ENCODE peak calls at places on chromosome 19, in seven cellular contexts. A is cardiac muscle cell; G is CD8-positive, alpha-beta T cell; M is neural progenitor cell; I is lung; N is PC-3; U is HepG2. H is an unnamed sample.

GRCh38 chr19:46944918-46945628 is 74.6 kb upstream of the NPAS1 start:
- DNase-seq in A (peak), G (no peak), M (peak), I (peak), N (no peak), U (no peak), H (no peak)

GRCh38 chr19:49064768-49065611 is at the start of gene NTF4:
- DNase-seq in A (peak), G (no peak), M (peak), I (no peak), N (peak), U (peak), H (peak)

GRCh38 chr19:48543121-48543710 is 8.8 kb upstream of the SULT2B1 start:
- DNase-seq in A (peak), G (no peak), M (no peak), I (peak), N (peak), U (no peak), H (peak)

GRCh38 chr19:39342647-39343305 is 555 bp downstream of the SAMD4B start:
- DNase-seq in A (peak), G (peak), M (peak), I (peak), N (no peak), U (no peak), H (no peak)

GRCh38 chr19:47322048-47322447 is 9.9 kb upstream of the C5AR2 start:
- DNase-seq in A (no peak), G (no peak), M (no peak), I (no peak), N (no peak), U (no peak), H (no peak)

GRCh38 chr19:11420894-11421606 is 1.9 kb upstream of the RGL3 start:
- DNase-seq in A (no peak), G (no peak), M (peak), I (no peak), N (no peak), U (no peak), H (no peak)

GRCh38 chr19:33800012-33800680 is 3.5 kb downstream of the KCTD15 start:
- DNase-seq in A (no peak), G (no peak), M (no peak), I (no peak), N (no peak), U (no peak), H (no peak)

GRCh38 chr19:51480590-51480989 is 2.3 kb downstream of the CEACAM18 start:
- DNase-seq in A (peak), G (no peak), M (peak), I (no peak), N (peak), U (peak), H (peak)

GRCh38 chr19:2847507-2847906 is 6.2 kb downstream of the ZNF555 start:
- DNase-seq in A (no peak), G (no peak), M (no peak), I (no peak), N (no peak), U (no peak), H (no peak)

GRCh38 chr19:44604241-44604640 is 9.1 kb upstream of the IGSF23 start:
- DNase-seq in A (no peak), G (no peak), M (no peak), I (no peak), N (no peak), U (no peak), H (no peak)

GRCh38 chr19:48813123-48813911 is 2.5 kb upstream of the BCAT2 start:
- DNase-seq in A (no peak), G (no peak), M (peak), I (no peak), N (no peak), U (peak), H (no peak)

GRCh38 chr19:14941189-14941588 is at the start of gene OR7C2:
- DNase-seq in A (no peak), G (no peak), M (no peak), I (peak), N (no peak), U (no peak), H (no peak)

GRCh38 chr19:55283548-55284393 is at the start of gene BRSK1:
- DNase-seq in A (peak), G (peak), M (peak), I (no peak), N (peak), U (no peak), H (no peak)

GRCh38 chr19:55146078-55146647 is 2.8 kb downstream of the TNNT1 start:
- DNase-seq in A (peak), G (no peak), M (peak), I (no peak), N (peak), U (no peak), H (peak)

GRCh38 chr19:2613507-2614295 is 88.8 kb downstream of the GNG7 start:
- DNase-seq in A (peak), G (peak), M (peak), I (no peak), N (peak), U (no peak), H (no peak)

GRCh38 chr19:38055040-38055439 is 148.0 kb downstream of the SIPA1L3 start:
- DNase-seq in A (no peak), G (no peak), M (peak), I (no peak), N (no peak), U (no peak), H (no peak)

GRCh38 chr19:27865927-27866777 is 1346.8 kb downstream of the UQCRFS1 start:
- DNase-seq in A (no peak), G (no peak), M (no peak), I (no peak), N (no peak), U (no peak), H (no peak)

GRCh38 chr19:45553464-45553863 is 31.1 kb downstream of the OPA3 start:
- DNase-seq in A (no peak), G (no peak), M (peak), I (no peak), N (no peak), U (no peak), H (no peak)

GRCh38 chr19:18464646-18465045 is 26.7 kb upstream of the ISYNA1 start:
- DNase-seq in A (peak), G (no peak), M (no peak), I (peak), N (peak), U (peak), H (no peak)

GRCh38 chr19:43782689-43783231 is 2.0 kb upstream of the KCNN4 start:
- DNase-seq in A (no peak), G (peak), M (no peak), I (no peak), N (no peak), U (no peak), H (no peak)

GRCh38 chr19:10019246-10019645 is 6.0 kb downstream of the RDH8 start:
- DNase-seq in A (no peak), G (no peak), M (no peak), I (no peak), N (no peak), U (no peak), H (no peak)

GRCh38 chr19:30999726-31000125 is 349.5 kb downstream of the TSHZ3 start:
- DNase-seq in A (no peak), G (no peak), M (no peak), I (no peak), N (no peak), U (no peak), H (no peak)

GRCh38 chr19:9969688-9969975 is 33.3 kb upstream of the OLFM2 start:
- DNase-seq in A (no peak), G (no peak), M (no peak), I (no peak), N (no peak), U (no peak), H (no peak)

GRCh38 chr19:51263808-51264207 is 12.9 kb downstream of the SIGLECL1 start:
- DNase-seq in A (no peak), G (no peak), M (no peak), I (no peak), N (no peak), U (no peak), H (no peak)

GRCh38 chr19:36215276-36216171 is 618 bp downstream of the ZNF146 start:
- DNase-seq in A (peak), G (no peak), M (peak), I (no peak), N (peak), U (no peak), H (no peak)

GRCh38 chr19:16017138-16017490 is 59.2 kb upstream of the TPM4 start:
- DNase-seq in A (no peak), G (no peak), M (no peak), I (no peak), N (no peak), U (no peak), H (no peak)

GRCh38 chr19:46950526-46951235 is 69.0 kb upstream of the NPAS1 start:
- DNase-seq in A (no peak), G (no peak), M (no peak), I (no peak), N (no peak), U (no peak), H (no peak)

GRCh38 chr19:58154287-58154678 is 3.7 kb upstream of the ZNF329 start:
- DNase-seq in A (peak), G (no peak), M (peak), I (peak), N (no peak), U (peak), H (peak)

GRCh38 chr19:30087381-30088138 is 145.5 kb downstream of the URI1 start:
- DNase-seq in A (no peak), G (no peak), M (no peak), I (no peak), N (no peak), U (no peak), H (no peak)

GRCh38 chr19:1173160-1173844 is 766 bp downstream of the SBNO2 start:
- DNase-seq in A (no peak), G (peak), M (peak), I (no peak), N (no peak), U (no peak), H (no peak)

GRCh38 chr19:1181606-1182005 is 7.5 kb upstream of the SBNO2 start:
- DNase-seq in A (no peak), G (no peak), M (no peak), I (peak), N (peak), U (no peak), H (no peak)

GRCh38 chr19:1175020-1175419 is 952 bp upstream of the SBNO2 start:
- DNase-seq in A (no peak), G (peak), M (no peak), I (no peak), N (no peak), U (no peak), H (no peak)

GRCh38 chr19:1173845-1174809 is at the start of gene SBNO2:
- DNase-seq in A (peak), G (peak), M (peak), I (peak), N (peak), U (peak), H (peak)

DNA sequence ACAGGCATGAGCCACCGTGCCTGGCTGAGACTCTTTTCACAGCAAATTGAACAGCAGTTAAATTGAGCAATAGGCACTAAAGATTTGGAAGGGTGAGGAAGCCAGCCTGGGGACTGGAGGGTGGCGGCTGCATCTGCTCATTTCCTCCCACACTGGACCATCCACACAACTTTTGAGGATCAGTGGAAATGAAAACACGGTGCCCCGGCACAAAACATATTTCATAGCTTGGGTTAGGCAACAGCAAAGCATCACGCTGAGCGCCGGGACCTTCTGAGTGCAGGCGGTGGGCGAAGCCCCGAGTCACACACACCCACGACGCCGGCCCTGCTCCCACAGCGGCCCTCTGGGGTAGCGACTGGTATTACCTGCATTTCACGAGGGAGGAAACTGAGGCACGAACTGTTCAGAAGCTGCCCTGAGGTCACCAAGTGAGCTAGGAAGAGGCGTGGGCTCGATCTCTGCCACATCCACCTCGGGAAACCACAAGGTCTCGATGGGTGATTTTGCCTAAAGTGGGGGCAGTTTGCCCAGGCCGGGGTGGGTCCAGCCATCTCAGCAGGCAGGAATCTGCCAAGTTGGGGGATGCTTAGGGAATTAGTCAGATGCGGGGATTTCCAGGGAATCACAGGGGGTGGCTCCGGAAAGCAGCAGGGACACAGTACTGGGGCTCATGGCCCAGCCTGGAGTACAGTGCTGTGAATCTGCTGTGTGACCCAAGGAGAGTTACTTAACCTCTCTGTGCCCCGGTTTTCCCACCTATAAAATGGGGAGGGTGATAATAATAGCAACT is 3.5 kb upstream of the SBNO2 start:
- DNase-seq in A (peak), G (no peak), M (no peak), I (no peak), N (peak), U (no peak), H (peak)
- TF ChIP-seq CTCF in A (peak), G (no peak), M (no peak), I (no peak), N (peak), U (no peak), H (no peak)

DNA sequence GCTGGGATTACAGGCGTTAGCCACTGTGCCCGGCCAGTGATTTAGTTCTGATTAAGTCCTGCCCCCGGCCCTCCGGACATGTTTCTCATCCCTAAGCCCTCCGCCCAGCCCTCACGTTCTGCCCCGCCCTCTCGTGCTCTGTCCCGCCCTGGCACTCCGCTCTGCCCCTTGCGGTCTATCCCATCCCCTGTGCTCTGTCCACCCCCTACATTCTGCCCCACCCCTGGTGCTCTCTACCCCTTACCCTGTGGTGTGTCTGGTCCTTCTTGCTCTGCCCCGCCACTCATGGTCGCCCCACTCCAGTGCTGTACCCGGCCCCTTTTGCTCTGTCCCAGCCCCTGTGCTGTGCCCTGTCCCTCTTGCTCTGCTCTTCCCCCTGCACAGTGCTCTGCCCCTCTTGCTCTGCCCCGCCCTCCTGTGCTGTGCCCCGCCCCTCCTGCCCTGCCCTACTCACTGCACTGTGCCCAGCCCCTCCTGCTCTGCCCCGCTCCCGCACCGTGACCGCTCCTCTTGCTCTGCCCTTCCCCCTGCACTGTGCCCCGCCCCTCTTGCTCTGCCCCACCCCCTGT is 3.0 kb downstream of the GTPBP3 start:
- DNase-seq in A (no peak), G (no peak), M (peak), I (no peak), N (peak), U (peak), H (no peak)
- H3K27ac ChIP-seq in A (no peak), G (no peak), M (no peak), I (no peak), N (no peak), U (peak), H (peak)

GRCh38 chr19:54096642-54097106 is 3.9 kb downstream of the OSCAR start:
- DNase-seq in A (peak), G (no peak), M (peak), I (no peak), N (peak), U (no peak), H (no peak)
- TF ChIP-seq CTCF in A (peak), G (no peak), M (peak), I (no peak), N (peak), U (peak), H (no peak)

DNA sequence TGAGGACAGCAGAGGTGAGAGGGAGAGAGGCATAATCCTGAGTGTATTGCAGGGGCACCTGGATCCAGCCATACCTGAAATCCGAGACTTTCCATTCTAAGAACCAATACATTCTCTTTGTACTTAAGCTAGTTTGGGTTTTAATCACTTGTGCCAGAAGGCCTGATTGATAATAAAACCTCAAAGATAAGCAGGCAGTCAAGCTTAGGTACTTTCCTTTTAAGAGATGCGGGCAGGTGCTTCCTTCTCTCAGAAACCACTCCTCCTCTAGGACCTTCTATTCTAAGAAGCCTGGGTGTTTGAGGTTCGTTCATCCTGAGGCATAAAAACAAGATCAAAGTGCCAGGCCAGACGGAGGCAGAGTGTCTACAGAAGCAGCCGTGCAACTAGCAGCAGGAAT is 22.2 kb downstream of the FAM187B start:
- DNase-seq in A (no peak), G (peak), M (no peak), I (peak), N (no peak), U (no peak), H (no peak)
- H3K27ac ChIP-seq in A (no peak), G (peak), M (no peak), I (no peak), N (no peak), U (no peak), H (no peak)